ENCODE peak calls at places on chromosomes 6 and 20, in eight cellular contexts. D, Q, T, K, W, E, V and X are unnamed samples.
A peak's percentile ranks its signal among the peaks of the same experiment; 100 is the strongest.

GRCh38 chr20:56430471-56430870 is 18.4 kb downstream of the CASS4 start:
- DNase-seq in D (no peak), Q (no peak), T (no peak), K (no peak), W (no peak), E (no peak), V (no peak), X (no peak)

GRCh38 chr20:7980332-7981046 is 39.1 kb downstream of the TMX4 start:
- DNase-seq in D (peak; percentile 60), Q (peak; percentile 15), T (peak; percentile 79), K (peak; percentile 23), W (peak; percentile 33), E (no peak), V (peak; percentile 1), X (peak; percentile 58)

GRCh38 chr6:108133594-108134179 is 32.1 kb upstream of the NR2E1 start:
- DNase-seq in D (peak; percentile 72), Q (peak; percentile 50), T (peak; percentile 86), K (peak; percentile 66), W (peak; percentile 78), E (no peak), V (peak; percentile 79), X (peak; percentile 80)

GRCh38 chr6:150492507-150492906 is 107.2 kb upstream of the PLEKHG1 start:
- DNase-seq in D (peak; percentile 42), Q (peak; percentile 73), T (no peak), K (peak; percentile 51), W (no peak), E (no peak), V (no peak), X (no peak)

GRCh38 chr6:5260111-5260620 is 584 bp downstream of the LYRM4 start:
- DNase-seq in D (peak; percentile 73), Q (peak; percentile 88), T (peak; percentile 81), K (peak; percentile 68), W (no peak), E (no peak), V (no peak), X (peak; percentile 57)

GRCh38 chr6:42727084-42727601 is 4.7 kb upstream of the PRPH2 start:
- DNase-seq in D (no peak), Q (no peak), T (no peak), K (no peak), W (no peak), E (no peak), V (no peak), X (peak; percentile 41)

GRCh38 chr6:168210239-168211107 is 109.1 kb downstream of the DACT2 start:
- DNase-seq in D (no peak), Q (no peak), T (no peak), K (no peak), W (no peak), E (no peak), V (no peak), X (no peak)

GRCh38 chr6:136550330-136551071 is at the start of gene MAP7:
- DNase-seq in D (peak; percentile 80), Q (peak; percentile 84), T (no peak), K (peak; percentile 75), W (peak; percentile 88), E (no peak), V (peak; percentile 81), X (peak; percentile 30)

GRCh38 chr20:8744228-8744844 is 324.6 kb upstream of the PLCB4 start:
- DNase-seq in D (no peak), Q (no peak), T (no peak), K (no peak), W (no peak), E (no peak), V (no peak), X (no peak)

GRCh38 chr20:17871181-17871580 is 97.4 kb downstream of the SNX5 start:
- DNase-seq in D (no peak), Q (no peak), T (no peak), K (no peak), W (no peak), E (no peak), V (no peak), X (no peak)

GRCh38 chr20:48215536-48215935 is 430.3 kb upstream of the SULF2 start:
- DNase-seq in D (no peak), Q (no peak), T (no peak), K (no peak), W (no peak), E (no peak), V (no peak), X (no peak)

GRCh38 chr6:137680678-137681346 is 186.2 kb upstream of the TNFAIP3 start:
- DNase-seq in D (peak; percentile 84), Q (no peak), T (no peak), K (no peak), W (no peak), E (no peak), V (no peak), X (peak; percentile 88)

GRCh38 chr20:17849901-17850673 is 118.5 kb downstream of the SNX5 start:
- DNase-seq in D (peak; percentile 63), Q (no peak), T (peak; percentile 62), K (peak; percentile 90), W (no peak), E (no peak), V (no peak), X (peak; percentile 97)

GRCh38 chr6:168300975-168301647 is 18.5 kb downstream of the DACT2 start:
- DNase-seq in D (no peak), Q (no peak), T (no peak), K (no peak), W (no peak), E (no peak), V (no peak), X (no peak)

GRCh38 chr20:21099653-21100589 is 6.2 kb downstream of the LINC00237 start:
- DNase-seq in D (peak; percentile 24), Q (peak; percentile 39), T (no peak), K (no peak), W (peak; percentile 59), E (no peak), V (no peak), X (no peak)

GRCh38 chr20:35305682-35306556 is 13.7 kb upstream of the FAM83C start:
- DNase-seq in D (peak; percentile 95), Q (peak; percentile 69), T (peak; percentile 92), K (peak; percentile 97), W (no peak), E (no peak), V (no peak), X (peak; percentile 96)

GRCh38 chr6:137233561-137234504 is 14.6 kb upstream of the IFNGR1 start:
- DNase-seq in D (peak; percentile 83), Q (peak; percentile 21), T (peak; percentile 58), K (no peak), W (no peak), E (no peak), V (no peak), X (peak; percentile 91)

GRCh38 chr20:6473197-6473596 is 294.3 kb upstream of the BMP2 start:
- DNase-seq in D (no peak), Q (no peak), T (no peak), K (no peak), W (no peak), E (no peak), V (no peak), X (no peak)
- TF ChIP-seq MAX in D (no peak), Q (no peak), T (no peak), K (no peak), W (no peak), E (no peak), V (no peak), X (no peak)

GRCh38 chr20:50691585-50692552 is 527 bp upstream of the RIPOR3 start:
- DNase-seq in D (no peak), Q (peak; percentile 81), T (no peak), K (no peak), W (peak; percentile 76), E (no peak), V (no peak), X (no peak)
- H3K4me2 ChIP-seq in D (no peak overlapping the region), Q (peak overlapping the region; percentile 96), T (no peak overlapping the region), K (no peak overlapping the region), W (peak overlapping the region; percentile 79), E (no peak overlapping the region), V (peak overlapping the region; percentile 93), X (no peak overlapping the region)

DNA sequence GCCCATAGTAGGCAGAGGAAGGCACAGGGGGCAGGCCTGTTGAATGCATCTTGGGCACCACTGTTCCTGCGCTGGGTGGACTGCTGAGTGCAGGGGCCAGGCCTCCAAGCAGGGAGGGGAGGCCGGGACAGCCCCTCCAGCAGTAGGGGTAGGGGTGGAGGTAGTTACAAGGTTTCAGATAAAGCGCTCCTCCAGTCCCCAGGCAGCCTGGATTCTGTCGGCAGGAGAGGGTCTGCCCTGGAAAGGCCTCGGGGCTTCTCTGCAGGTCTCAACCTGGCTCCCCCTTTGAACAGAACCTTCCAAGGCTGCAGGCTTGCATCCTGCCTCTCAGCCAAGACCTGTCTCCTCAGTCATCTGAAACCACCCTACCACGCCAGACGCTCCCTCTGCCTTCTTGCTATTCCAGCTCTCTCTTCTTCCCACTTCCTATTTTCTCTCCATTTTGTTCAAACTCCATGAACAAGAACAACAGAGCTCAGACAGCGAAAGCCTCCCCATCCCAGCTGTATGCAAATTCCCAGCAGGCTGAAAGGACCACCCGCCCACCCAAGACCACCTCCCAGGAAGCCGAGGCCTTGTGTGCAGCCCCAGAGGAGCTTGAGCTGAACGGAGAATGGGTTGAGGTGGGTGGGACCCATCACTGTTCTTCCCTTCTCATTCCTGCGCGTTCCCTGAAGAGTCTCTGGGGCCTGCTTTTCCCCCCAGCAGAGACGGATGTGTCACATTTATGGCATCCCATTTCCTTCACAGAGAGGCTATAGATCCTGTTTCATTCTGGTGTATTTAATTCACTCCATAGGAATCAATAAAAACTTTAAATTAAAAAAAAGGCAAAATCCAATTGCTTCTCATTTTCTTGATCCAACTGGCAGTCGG is 1.4 kb downstream of the MLN start:
- DNase-seq in D (no peak), Q (no peak), T (no peak), K (no peak), W (no peak), E (no peak), V (no peak), X (no peak)
- TF ChIP-seq MAX in D (no peak), Q (no peak), T (no peak), K (no peak), W (no peak), E (no peak), V (no peak), X (no peak)

GRCh38 chr6:33771342-33772113 is 17.4 kb downstream of the LEMD2 start:
- DNase-seq in D (peak; percentile 69), Q (peak; percentile 90), T (no peak), K (peak; percentile 19), W (peak; percentile 92), E (no peak), V (peak; percentile 86), X (peak; percentile 89)
- H3K4me2 ChIP-seq in D (peak overlapping the region; percentile 28), Q (no peak overlapping the region), T (no peak overlapping the region), K (peak overlapping the region; percentile 37), W (peak overlapping the region; percentile 84), E (no peak overlapping the region), V (peak overlapping the region; percentile 35), X (peak overlapping the region; percentile 25)